ENCODE peak calls at places on chromosomes 5 and 9, in five cellular contexts. T, E, Y, H and M are unnamed samples.

GRCh38 chr5:39599721-39600431 is 175.1 kb upstream of the DAB2 start:
- DNase-seq in T (peak; percentile 42), E (peak; percentile 67), Y (no peak), H (no peak), M (no peak)

GRCh38 chr5:118371973-118372650 is 616.2 kb downstream of the DTWD2 start:
- DNase-seq in T (no peak), E (no peak), Y (no peak), H (no peak), M (no peak)

GRCh38 chr9:97501177-97501971 is at the start of gene TMOD1:
- DNase-seq in T (peak; percentile 52), E (peak; percentile 45), Y (peak; percentile 27), H (no peak), M (no peak)

GRCh38 chr5:169367861-169368260 is 66.9 kb upstream of the SLIT3 start:
- DNase-seq in T (no peak), E (no peak), Y (no peak), H (no peak), M (no peak)

GRCh38 chr5:148014276-148014675 is 49.5 kb upstream of the SPINK5 start:
- DNase-seq in T (peak; percentile 57), E (no peak), Y (no peak), H (no peak), M (peak; percentile 73)

GRCh38 chr5:136052692-136053335 is 24.0 kb downstream of the TGFBI start:
- DNase-seq in T (no peak), E (no peak), Y (no peak), H (no peak), M (no peak)

GRCh38 chr5:76426391-76426802 is 23.3 kb downstream of the IQGAP2 start:
- DNase-seq in T (no peak), E (no peak), Y (no peak), H (no peak), M (no peak)

GRCh38 chr9:127360829-127361228 is 36.1 kb upstream of the SLC2A8 start:
- DNase-seq in T (peak; percentile 27), E (peak; percentile 38), Y (no peak), H (peak; percentile 57), M (no peak)

GRCh38 chr5:145856285-145856818 is 16.5 kb downstream of the GRXCR2 start:
- DNase-seq in T (peak; percentile 17), E (no peak), Y (no peak), H (no peak), M (no peak)

GRCh38 chr9:2157277-2158105 is 142.3 kb downstream of the SMARCA2 start:
- DNase-seq in T (peak; percentile 72), E (peak; percentile 52), Y (peak; percentile 47), H (no peak), M (peak; percentile 39)

GRCh38 chr9:33295571-33295970 is 5.3 kb downstream of the NFX1 start:
- DNase-seq in T (no peak), E (no peak), Y (no peak), H (no peak), M (no peak)

GRCh38 chr5:119470851-119471451 is 18.7 kb downstream of the HSD17B4 start:
- DNase-seq in T (peak; percentile 19), E (peak; percentile 29), Y (no peak), H (no peak), M (no peak)

GRCh38 chr5:76145945-76146344 is 62.8 kb downstream of the SV2C start:
- DNase-seq in T (peak; percentile 8), E (peak; percentile 62), Y (no peak), H (no peak), M (no peak)

GRCh38 chr9:116456490-116457088 is 230.5 kb upstream of the TRIM32 start:
- DNase-seq in T (no peak), E (no peak), Y (no peak), H (no peak), M (no peak)

GRCh38 chr5:45399041-45399440 is 297.1 kb downstream of the HCN1 start:
- DNase-seq in T (no peak), E (no peak), Y (no peak), H (no peak), M (no peak)

GRCh38 chr5:82164957-82165698 is 113.0 kb downstream of the RPS23 start:
- DNase-seq in T (no peak), E (peak; percentile 86), Y (no peak), H (no peak), M (no peak)

GRCh38 chr9:72872718-72873117 is 80.1 kb downstream of the ALDH1A1 start:
- DNase-seq in T (no peak), E (no peak), Y (no peak), H (no peak), M (no peak)

GRCh38 chr5:95864944-95865504 is 42.5 kb upstream of the GLRX start:
- DNase-seq in T (no peak), E (no peak), Y (no peak), H (no peak), M (no peak)

GRCh38 chr5:132473019-132473531 is 17.5 kb downstream of the IRF1 start:
- DNase-seq in T (no peak), E (no peak), Y (peak; percentile 88), H (peak; percentile 74), M (no peak)

GRCh38 chr5:96714951-96715451 is 52.8 kb downstream of the CAST start:
- DNase-seq in T (peak; percentile 76), E (peak; percentile 85), Y (no peak), H (no peak), M (peak; percentile 49)

GRCh38 chr5:132022737-132023136 is 11.3 kb upstream of the ACSL6 start:
- DNase-seq in T (peak; percentile 26), E (no peak), Y (no peak), H (no peak), M (no peak)

GRCh38 chr5:105413406-105413990 is 1850.9 kb upstream of the NUDT12 start:
- DNase-seq in T (peak; percentile 22), E (no peak), Y (no peak), H (no peak), M (no peak)
- H3K27ac ChIP-seq in T (no peak overlapping the region), E (no peak overlapping the region), Y (no peak overlapping the region), H (no peak overlapping the region), M (no peak overlapping the region)

GRCh38 chr9:98992885-98993569 is 49.3 kb downstream of the COL15A1 start:
- DNase-seq in T (no peak), E (no peak), Y (no peak), H (no peak), M (no peak)
- H3K27ac ChIP-seq in T (no peak overlapping the region), E (peak overlapping the region; percentile 15), Y (no peak overlapping the region), H (no peak overlapping the region), M (no peak overlapping the region)

GRCh38 chr9:121358747-121359146 is 11.3 kb downstream of the STOM start:
- DNase-seq in T (no peak), E (no peak), Y (no peak), H (no peak), M (no peak)
- H3K27ac ChIP-seq in T (peak overlapping the region; percentile 25), E (no peak overlapping the region), Y (peak overlapping the region; percentile 38), H (peak overlapping the region; percentile 37), M (no peak overlapping the region)

DNA sequence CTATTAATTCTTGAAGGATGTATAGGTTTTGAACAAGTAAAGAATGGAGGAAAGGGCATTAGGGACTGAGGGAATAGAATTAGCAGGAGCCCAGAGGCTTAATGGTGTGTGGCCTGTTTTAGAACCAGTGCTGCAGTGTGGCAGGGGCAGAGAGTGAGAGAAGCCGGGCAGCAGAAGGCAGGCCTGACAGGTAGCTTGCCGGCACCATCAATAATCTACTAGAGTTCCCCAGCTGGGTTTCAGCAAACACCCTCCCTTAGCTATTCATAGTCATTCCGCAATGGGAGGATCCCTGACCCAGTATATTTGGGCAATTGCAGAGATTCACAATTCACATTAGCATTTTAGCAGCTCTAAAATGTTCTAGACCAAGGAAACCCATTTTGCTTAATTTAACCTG is 227.9 kb downstream of the ARRDC3 start:
- DNase-seq in T (no peak), E (no peak), Y (no peak), H (no peak), M (no peak)
- H3K27ac ChIP-seq in T (no peak overlapping the region), E (no peak overlapping the region), Y (no peak overlapping the region), H (no peak overlapping the region), M (no peak overlapping the region)

DNA sequence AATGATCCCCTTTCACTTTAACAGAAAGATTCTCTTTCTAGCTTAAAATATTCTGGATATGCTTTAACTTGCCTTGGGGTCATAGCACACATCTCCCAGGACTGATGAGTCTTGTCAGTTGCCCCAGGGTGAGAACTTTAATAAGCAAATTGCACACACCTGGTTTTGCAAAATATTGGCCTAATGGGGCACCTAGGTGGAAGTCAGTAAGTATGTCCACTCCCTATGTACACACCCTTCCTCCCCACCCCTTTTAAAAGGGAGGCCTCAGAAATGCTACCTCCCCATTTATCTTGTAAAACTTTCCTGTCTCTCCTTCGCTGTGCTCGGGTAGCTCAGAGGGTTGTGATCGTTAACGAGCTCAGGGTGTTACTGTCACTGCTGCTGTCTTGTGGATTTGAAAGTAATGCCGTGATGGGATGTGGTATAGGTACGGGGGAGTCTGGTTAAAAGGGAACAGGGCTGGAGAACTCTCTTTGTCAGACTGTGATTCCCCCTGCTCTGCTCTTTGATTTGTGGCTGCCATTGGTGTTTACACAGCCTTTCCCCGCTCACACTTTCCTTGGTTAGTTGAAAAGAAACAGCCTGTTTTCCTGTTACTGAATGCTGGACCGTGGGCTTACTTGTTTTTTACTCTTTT is 26.1 kb downstream of the ZNF462 start:
- DNase-seq in T (peak; percentile 79), E (no peak), Y (no peak), H (no peak), M (no peak)
- H3K27ac ChIP-seq in T (peak overlapping the region; percentile 62), E (peak overlapping the region; percentile 22), Y (no peak overlapping the region), H (peak overlapping the region; percentile 60), M (peak overlapping the region; percentile 91)

DNA sequence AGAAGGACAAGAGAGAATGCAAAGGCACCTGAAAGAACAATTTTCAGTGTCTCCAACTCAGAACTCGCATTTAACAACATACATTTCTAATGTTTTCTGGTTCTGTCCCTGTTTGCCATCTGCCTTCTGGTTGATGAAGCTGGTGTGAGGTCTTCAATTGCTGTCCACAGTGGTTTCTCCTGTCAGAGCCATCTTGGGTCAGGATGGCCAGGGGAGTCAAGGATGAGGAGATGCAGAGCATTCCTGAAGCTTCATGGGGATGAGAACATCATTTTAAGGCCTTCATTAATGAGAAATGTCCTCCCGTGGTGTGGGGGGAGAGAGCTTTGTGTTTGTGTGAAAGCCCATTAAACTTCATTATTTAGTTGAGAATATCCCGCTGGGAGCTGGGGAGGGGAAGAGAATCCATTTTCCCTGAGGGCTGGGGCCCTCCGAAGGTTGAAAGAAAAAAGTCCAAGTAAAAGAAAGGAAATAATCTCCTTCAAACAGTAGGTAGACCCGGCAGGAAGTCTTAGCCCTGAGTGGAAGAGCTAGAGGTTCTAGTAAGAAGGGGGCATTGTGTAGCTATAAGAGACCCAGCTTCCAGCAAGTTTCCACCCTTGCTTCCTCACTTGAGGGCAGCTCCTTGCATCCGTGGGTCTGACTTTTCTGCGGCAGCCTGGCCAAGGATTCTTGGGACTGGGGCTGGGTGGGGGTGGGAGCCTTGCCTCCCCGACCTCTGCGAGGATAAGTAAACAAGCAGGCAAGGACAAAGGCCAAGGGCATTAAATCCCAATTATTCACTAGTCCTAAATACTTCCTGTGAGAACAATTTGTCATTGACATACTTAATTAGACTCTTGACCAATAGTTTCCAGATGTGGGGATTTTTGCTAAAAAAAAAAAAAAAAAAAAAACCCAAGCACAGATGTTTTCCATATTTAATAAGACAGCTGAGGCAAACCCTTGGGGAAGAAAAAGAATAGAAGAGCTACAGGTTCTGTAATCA is 119.2 kb downstream of the MSX2 start:
- DNase-seq in T (no peak), E (no peak), Y (no peak), H (no peak), M (no peak)
- H3K27ac ChIP-seq in T (no peak overlapping the region), E (no peak overlapping the region), Y (no peak overlapping the region), H (no peak overlapping the region), M (no peak overlapping the region)